ENCODE peak calls at places on chromosomes 16 and 17, in eight cellular contexts. N, V, L, O, J, E, A and Q are unnamed samples.

GRCh38 chr16:67104061-67104460 is 5.7 kb upstream of the PHAF1 start:
- DNase-seq in N (peak), V (peak), L (no peak), O (no peak), J (peak), E (no peak), A (no peak), Q (peak)

GRCh38 chr16:804193-805048 is 3.9 kb upstream of the GNG13 start:
- DNase-seq in N (no peak), V (no peak), L (no peak), O (no peak), J (no peak), E (no peak), A (no peak), Q (no peak)

GRCh38 chr16:64012166-64012565 is 1109.7 kb downstream of the CDH11 start:
- DNase-seq in N (peak), V (peak), L (no peak), O (no peak), J (no peak), E (no peak), A (no peak), Q (no peak)

GRCh38 chr17:69959291-69959690 is 115.7 kb upstream of the KCNJ16 start:
- DNase-seq in N (no peak), V (no peak), L (no peak), O (no peak), J (no peak), E (no peak), A (no peak), Q (no peak)

GRCh38 chr17:16962804-16963203 is 9.1 kb downstream of the TNFRSF13B start:
- DNase-seq in N (no peak), V (no peak), L (no peak), O (no peak), J (no peak), E (no peak), A (no peak), Q (no peak)

GRCh38 chr16:65274576-65274975 is 152.7 kb upstream of the CDH11 start:
- DNase-seq in N (no peak), V (no peak), L (no peak), O (no peak), J (no peak), E (no peak), A (peak), Q (no peak)

GRCh38 chr16:14529010-14529669 is 100.9 kb downstream of the PARN start:
- DNase-seq in N (peak), V (peak), L (no peak), O (peak), J (peak), E (no peak), A (peak), Q (no peak)

GRCh38 chr17:58351710-58352017 is 337 bp downstream of the SUPT4H1 start:
- DNase-seq in N (peak), V (no peak), L (no peak), O (no peak), J (no peak), E (no peak), A (no peak), Q (no peak)

GRCh38 chr17:56679148-56679766 is 85.8 kb downstream of the NOG start:
- DNase-seq in N (peak), V (peak), L (no peak), O (no peak), J (peak), E (no peak), A (no peak), Q (no peak)

GRCh38 chr17:73555199-73555810 is 88.9 kb downstream of the SDK2 start:
- DNase-seq in N (no peak), V (no peak), L (no peak), O (no peak), J (no peak), E (no peak), A (no peak), Q (no peak)

GRCh38 chr16:4765511-4766474 is 1.2 kb downstream of the ZNF500 start:
- DNase-seq in N (no peak), V (no peak), L (no peak), O (no peak), J (no peak), E (no peak), A (no peak), Q (no peak)

GRCh38 chr16:15482068-15482747 is 47.8 kb downstream of the BMERB1 start:
- DNase-seq in N (peak), V (peak), L (no peak), O (peak), J (peak), E (no peak), A (peak), Q (peak)

GRCh38 chr16:66977341-66978113 is 10.9 kb upstream of the CES4A start:
- DNase-seq in N (peak), V (peak), L (peak), O (peak), J (peak), E (peak), A (peak), Q (peak)

GRCh38 chr17:14950216-14950615 is 314.9 kb downstream of the PMP22 start:
- DNase-seq in N (no peak), V (no peak), L (no peak), O (no peak), J (no peak), E (no peak), A (no peak), Q (no peak)

GRCh38 chr17:27609606-27610303 is 21.2 kb upstream of the LGALS9 start:
- DNase-seq in N (peak), V (peak), L (no peak), O (peak), J (peak), E (no peak), A (no peak), Q (peak)

GRCh38 chr17:156094-156621 is 18.8 kb downstream of the SCGB1C2 start:
- DNase-seq in N (no peak), V (no peak), L (no peak), O (no peak), J (no peak), E (no peak), A (no peak), Q (no peak)

GRCh38 chr17:76734080-76734840 is 2.9 kb downstream of the SRSF2 start:
- DNase-seq in N (peak), V (peak), L (no peak), O (no peak), J (no peak), E (no peak), A (no peak), Q (no peak)

GRCh38 chr17:70774339-70775110 is 605.2 kb downstream of the KCNJ2 start:
- DNase-seq in N (peak), V (no peak), L (no peak), O (no peak), J (no peak), E (no peak), A (no peak), Q (no peak)

GRCh38 chr17:48013876-48014602 is 23.6 kb downstream of the COPZ2 start:
- DNase-seq in N (no peak), V (no peak), L (no peak), O (no peak), J (no peak), E (no peak), A (no peak), Q (no peak)

GRCh38 chr17:1604831-1605528 is 23.7 kb downstream of the SLC43A2 start:
- DNase-seq in N (no peak), V (no peak), L (no peak), O (no peak), J (no peak), E (no peak), A (no peak), Q (no peak)

GRCh38 chr16:66746682-66747081 is 4.7 kb downstream of the DYNC1LI2 start:
- DNase-seq in N (no peak), V (peak), L (no peak), O (no peak), J (no peak), E (no peak), A (no peak), Q (no peak)

GRCh38 chr16:21684199-21684598 is 20.4 kb downstream of the OTOA start:
- DNase-seq in N (peak), V (peak), L (no peak), O (no peak), J (peak), E (no peak), A (no peak), Q (no peak)